ENCODE peak calls at places on chromosome 13, in seven cellular contexts. F is progenitor cell of endocrine pancreas; D is neural progenitor cell; M is effector memory CD4-positive, alpha-beta T cell; H is central memory CD8-positive, alpha-beta T cell; A is kidney tubule cell; P is HS-5. T is an unnamed sample.

GRCh38 chr13:74158028-74158427 is 23.8 kb upstream of the KLF12 start:
- DNase-seq in P (no peak), F (no peak), H (no peak), M (no peak), A (peak), D (peak), T (no peak)

GRCh38 chr13:40231311-40231710 is 435.1 kb downstream of the FOXO1 start:
- DNase-seq in A (no peak), M (no peak), H (no peak), F (no peak), P (no peak), D (no peak), T (no peak)

GRCh38 chr13:98581971-98582702 is 5.2 kb upstream of the STK24 start:
- DNase-seq in H (no peak), M (no peak), F (no peak), P (no peak), D (no peak), A (peak), T (no peak)

GRCh38 chr13:98937911-98938381 is 39.9 kb downstream of the DOCK9 start:
- DNase-seq in H (no peak), M (no peak), D (peak), A (no peak), F (no peak), P (no peak), T (peak)

GRCh38 chr13:51251480-51251879 is 29.3 kb downstream of the FAM124A start:
- DNase-seq in A (no peak), D (no peak), M (no peak), H (no peak), F (no peak), P (no peak), T (no peak)

GRCh38 chr13:108967371-108967770 is 338.0 kb downstream of the MYO16 start:
- DNase-seq in H (no peak), D (no peak), P (no peak), M (no peak), F (no peak), A (no peak), T (no peak)

GRCh38 chr13:74452176-74452575 is 318.0 kb upstream of the KLF12 start:
- DNase-seq in M (no peak), D (no peak), A (no peak), F (no peak), P (no peak), H (no peak), T (no peak)

GRCh38 chr13:59950201-59950730 is 213.5 kb downstream of the DIAPH3 start:
- DNase-seq in M (no peak), P (no peak), H (no peak), D (no peak), F (no peak), A (peak), T (no peak)

GRCh38 chr13:36418022-36418805 is 14.1 kb upstream of the CCNA1 start:
- DNase-seq in A (peak), F (no peak), M (no peak), H (no peak), P (no peak), D (no peak), T (peak)

GRCh38 chr13:59016250-59016649 is 1147.5 kb downstream of the DIAPH3 start:
- DNase-seq in D (no peak), M (no peak), A (no peak), H (no peak), P (no peak), F (no peak), T (no peak)

GRCh38 chr13:47215741-47216140 is 318.9 kb upstream of the HTR2A start:
- DNase-seq in P (peak), D (no peak), A (peak), H (no peak), F (no peak), M (no peak), T (peak)

GRCh38 chr13:84279166-84279565 is 396.9 kb upstream of the SLITRK1 start:
- DNase-seq in D (no peak), F (no peak), H (no peak), M (no peak), P (no peak), A (no peak), T (no peak)

GRCh38 chr13:25678398-25678797 is 306.6 kb downstream of the ATP8A2 start:
- DNase-seq in P (no peak), D (no peak), H (no peak), M (no peak), A (no peak), F (no peak), T (peak)

T was measured in mesendoderm.